ENCODE peak calls at places on chromosomes 5 and 9, in eight cellular contexts. X is PC-9; V is BJ; C is OCI-LY7; T is effector memory CD4-positive, alpha-beta T cell; N is choroid plexus epithelial cell; K is fibroblast of the aortic adventitia; E is mammary epithelial cell. H is an unnamed sample.

GRCh38 chr5:59133801-59134261 is 551.0 kb downstream of the RAB3C start:
- DNase-seq in X (no peak), V (peak; percentile 55), C (no peak), T (no peak), N (peak; percentile 91), K (peak; percentile 88), E (peak; percentile 37), H (no peak)

GRCh38 chr9:127084071-127085039 is 38.1 kb downstream of the ANGPTL2 start:
- DNase-seq in X (no peak), V (no peak), C (no peak), T (no peak), N (no peak), K (no peak), E (no peak), H (peak; percentile 27)

GRCh38 chr5:124841829-124842712 is 95.6 kb upstream of the ZNF608 start:
- DNase-seq in X (peak; percentile 82), V (no peak), C (no peak), T (no peak), N (peak; percentile 88), K (peak; percentile 75), E (peak; percentile 45), H (no peak)

GRCh38 chr5:137304227-137304874 is 194.8 kb downstream of the SPOCK1 start:
- DNase-seq in X (no peak), V (no peak), C (no peak), T (no peak), N (no peak), K (no peak), E (no peak), H (no peak)

GRCh38 chr5:88060194-88060593 is 208.5 kb downstream of the TMEM161B start:
- DNase-seq in X (no peak), V (no peak), C (no peak), T (no peak), N (no peak), K (no peak), E (no peak), H (no peak)

GRCh38 chr9:91516781-91517180 is 93.1 kb upstream of the NFIL3 start:
- DNase-seq in X (no peak), V (no peak), C (no peak), T (no peak), N (no peak), K (no peak), E (no peak), H (no peak)

GRCh38 chr9:16591092-16591491 is 279.4 kb downstream of the BNC2 start:
- DNase-seq in X (no peak), V (no peak), C (no peak), T (no peak), N (no peak), K (no peak), E (no peak), H (no peak)

GRCh38 chr5:123487298-123487697 is 24.7 kb upstream of the CSNK1G3 start:
- DNase-seq in X (no peak), V (no peak), C (no peak), T (no peak), N (peak; percentile 52), K (no peak), E (peak; percentile 37), H (no peak)

GRCh38 chr5:102858808-102859207 is 103.7 kb downstream of the PAM start:
- DNase-seq in X (no peak), V (peak; percentile 63), C (no peak), T (no peak), N (peak; percentile 36), K (peak; percentile 77), E (peak; percentile 78), H (no peak)

GRCh38 chr9:92097997-92098482 is 17.2 kb downstream of the SPTLC1 start:
- DNase-seq in X (no peak), V (peak; percentile 4), C (no peak), T (peak; percentile 63), N (peak; percentile 69), K (peak; percentile 64), E (peak; percentile 86), H (no peak)

GRCh38 chr9:96453625-96454024 is 3.7 kb downstream of the HABP4 start:
- DNase-seq in X (no peak), V (no peak), C (peak; percentile 17), T (no peak), N (peak; percentile 77), K (peak; percentile 77), E (peak; percentile 38), H (peak; percentile 12)

GRCh38 chr9:119368681-119369581 is at the start of gene BRINP1:
- DNase-seq in X (no peak), V (no peak), C (no peak), T (no peak), N (peak; percentile 30), K (peak; percentile 1), E (peak; percentile 76), H (no peak)

GRCh38 chr9:71681708-71682268 is 86.5 kb downstream of the CEMIP2 start:
- DNase-seq in X (peak; percentile 92), V (no peak), C (no peak), T (no peak), N (peak; percentile 82), K (peak; percentile 60), E (peak; percentile 66), H (no peak)

GRCh38 chr5:179912386-179912785 is 4.7 kb upstream of the TBC1D9B start:
- DNase-seq in X (no peak), V (no peak), C (no peak), T (no peak), N (no peak), K (no peak), E (no peak), H (no peak)

GRCh38 chr9:28503573-28503972 is 930.3 kb upstream of the C9orf72 start:
- DNase-seq in X (no peak), V (no peak), C (no peak), T (no peak), N (no peak), K (no peak), E (no peak), H (no peak)

GRCh38 chr9:137441289-137441934 is at the start of gene ENTPD8:
- DNase-seq in X (peak; percentile 73), V (no peak), C (no peak), T (no peak), N (no peak), K (no peak), E (peak; percentile 32), H (no peak)

GRCh38 chr5:115811406-115811805 is 5.1 kb downstream of the CDO1 start:
- DNase-seq in X (no peak), V (no peak), C (no peak), T (no peak), N (no peak), K (no peak), E (no peak), H (no peak)

GRCh38 chr5:179224741-179225140 is 120.5 kb downstream of the ADAMTS2 start:
- DNase-seq in X (no peak), V (no peak), C (no peak), T (no peak), N (no peak), K (no peak), E (no peak), H (no peak)

GRCh38 chr9:37966443-37967271 is 62.7 kb upstream of the SLC25A51 start:
- DNase-seq in X (peak; percentile 65), V (no peak), C (no peak), T (no peak), N (peak; percentile 44), K (no peak), E (no peak), H (no peak)

GRCh38 chr5:96522635-96523355 is 89.7 kb upstream of the PCSK1 start:
- DNase-seq in X (no peak), V (no peak), C (no peak), T (no peak), N (peak; percentile 33), K (no peak), E (no peak), H (no peak)

GRCh38 chr5:40399349-40399748 is 280.4 kb upstream of the PTGER4 start:
- DNase-seq in X (peak; percentile 59), V (peak; percentile 37), C (no peak), T (no peak), N (peak; percentile 75), K (peak; percentile 35), E (peak; percentile 47), H (no peak)

GRCh38 chr9:113600871-113601545 is 137.5 kb downstream of the RGS3 start:
- DNase-seq in X (peak; percentile 25), V (no peak), C (no peak), T (no peak), N (no peak), K (no peak), E (no peak), H (no peak)

GRCh38 chr5:57199866-57200265 is 26.0 kb downstream of the GPBP1 start:
- DNase-seq in X (no peak), V (no peak), C (no peak), T (no peak), N (no peak), K (no peak), E (no peak), H (no peak)
- H3K4me3 ChIP-seq in X (no peak overlapping the region), V (no peak overlapping the region), C (no peak overlapping the region), T (no peak overlapping the region), N (no peak overlapping the region), K (no peak overlapping the region), E (no peak overlapping the region), H (no peak overlapping the region)

GRCh38 chr5:151663617-151664322 is 22.9 kb downstream of the SPARC start:
- DNase-seq in X (no peak), V (no peak), C (peak; percentile 9), T (no peak), N (peak; percentile 41), K (peak; percentile 55), E (no peak), H (peak; percentile 62)
- H3K4me3 ChIP-seq in X (no peak overlapping the region), V (no peak overlapping the region), C (no peak overlapping the region), T (no peak overlapping the region), N (no peak overlapping the region), K (peak overlapping the region; percentile 1), E (no peak overlapping the region), H (peak overlapping the region; percentile 48)

DNA sequence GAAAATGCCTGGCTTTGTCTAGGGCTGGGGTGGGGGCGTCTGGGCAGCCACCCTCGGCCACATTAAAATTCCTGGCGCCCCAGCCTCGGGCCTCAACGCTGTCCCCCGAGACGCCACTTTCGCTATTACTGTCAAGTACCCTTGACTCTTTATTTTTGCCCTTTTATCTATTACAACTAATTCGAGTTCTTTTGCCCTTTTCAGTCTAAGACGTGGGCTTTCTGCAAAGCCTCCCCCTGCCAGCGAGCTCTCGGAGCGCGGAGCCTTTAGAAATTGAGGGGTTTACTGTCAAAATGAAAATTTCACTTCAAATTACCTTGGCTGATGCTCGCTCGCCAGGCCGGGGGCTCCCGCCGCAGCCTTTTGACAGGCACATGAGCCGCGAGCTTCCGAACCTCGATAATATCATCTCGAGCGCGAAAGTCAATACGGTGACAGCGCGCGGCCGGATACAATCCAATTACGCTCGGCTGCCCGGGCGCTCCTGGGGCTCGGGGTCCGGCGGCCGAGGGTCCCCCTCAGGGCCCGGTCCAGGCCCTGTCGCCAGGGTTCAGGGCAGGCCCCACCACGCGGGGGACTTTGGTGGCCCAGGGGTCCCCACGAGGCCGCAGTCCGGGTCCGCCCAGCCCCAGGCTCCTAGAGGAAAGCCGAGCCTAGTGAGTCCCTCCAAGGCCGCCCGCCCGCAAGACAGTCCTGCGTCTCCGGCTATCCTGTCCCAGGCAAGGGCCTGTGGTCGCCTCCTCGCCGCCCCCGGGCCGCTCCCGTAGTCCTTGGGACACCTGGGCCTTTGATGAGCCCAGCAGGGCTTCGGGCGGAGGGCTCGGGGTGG is 6.7 kb downstream of the IRX4 start:
- DNase-seq in X (no peak), V (no peak), C (no peak), T (no peak), N (no peak), K (no peak), E (no peak), H (no peak)
- H3K4me3 ChIP-seq in X (no peak overlapping the region), V (no peak overlapping the region), C (no peak overlapping the region), T (no peak overlapping the region), N (no peak overlapping the region), K (no peak overlapping the region), E (no peak overlapping the region), H (no peak overlapping the region)

GRCh38 chr5:31106742-31107546 is 86.5 kb upstream of the CDH6 start:
- DNase-seq in X (no peak), V (no peak), C (no peak), T (no peak), N (peak; percentile 47), K (peak; percentile 86), E (no peak), H (no peak)
- H3K4me3 ChIP-seq in X (no peak overlapping the region), V (no peak overlapping the region), C (no peak overlapping the region), T (no peak overlapping the region), N (no peak overlapping the region), K (peak overlapping the region; percentile 11), E (no peak overlapping the region), H (no peak overlapping the region)